ENCODE peak calls at places on chromosome 9, in ten cellular contexts. E, Y, G, N, D, O, Z, F, U and S are unnamed samples.

GRCh38 chr9:3963266-3964019 is 336.4 kb downstream of the GLIS3 start:
- DNase-seq in E (no peak), Y (peak), G (no peak), N (no peak), D (no peak), O (peak), Z (no peak), F (peak), U (no peak), S (peak)

GRCh38 chr9:16309350-16310271 is 560.9 kb downstream of the BNC2 start:
- DNase-seq in E (no peak), Y (peak), G (no peak), N (no peak), D (no peak), O (peak), Z (no peak), F (no peak), U (no peak), S (no peak)

GRCh38 chr9:111603041-111603440 is 3.6 kb upstream of the PTGR1 start:
- DNase-seq in E (no peak), Y (no peak), G (no peak), N (no peak), D (no peak), O (no peak), Z (no peak), F (no peak), U (no peak), S (no peak)

GRCh38 chr9:11206925-11207324 is 594.1 kb upstream of the PTPRD start:
- DNase-seq in E (no peak), Y (no peak), G (no peak), N (no peak), D (no peak), O (no peak), Z (no peak), F (no peak), U (no peak), S (no peak)

GRCh38 chr9:70324963-70325362 is 66.2 kb downstream of the SMC5 start:
- DNase-seq in E (no peak), Y (no peak), G (no peak), N (no peak), D (no peak), O (peak), Z (no peak), F (peak), U (no peak), S (no peak)

GRCh38 chr9:111762546-111762945 is 32.2 kb downstream of the SHOC1 start:
- DNase-seq in E (no peak), Y (no peak), G (no peak), N (no peak), D (no peak), O (no peak), Z (no peak), F (no peak), U (no peak), S (no peak)

GRCh38 chr9:33924978-33925797 is 108.2 kb downstream of the UBE2R2 start:
- DNase-seq in E (no peak), Y (peak), G (no peak), N (no peak), D (no peak), O (peak), Z (peak), F (peak), U (peak), S (peak)

GRCh38 chr9:91817493-91818225 is 132.4 kb downstream of the ROR2 start:
- DNase-seq in E (no peak), Y (no peak), G (no peak), N (no peak), D (no peak), O (peak), Z (no peak), F (peak), U (peak), S (no peak)

GRCh38 chr9:95880011-95880690 is 4.7 kb downstream of the ERCC6L2 start:
- DNase-seq in E (no peak), Y (no peak), G (no peak), N (no peak), D (no peak), O (peak), Z (no peak), F (peak), U (no peak), S (no peak)

GRCh38 chr9:116476935-116477381 is 210.1 kb upstream of the TRIM32 start:
- DNase-seq in E (no peak), Y (no peak), G (no peak), N (no peak), D (no peak), O (no peak), Z (no peak), F (no peak), U (peak), S (no peak)

GRCh38 chr9:77450093-77450475 is 198.0 kb downstream of the GNA14 start:
- DNase-seq in E (no peak), Y (no peak), G (no peak), N (no peak), D (no peak), O (no peak), Z (no peak), F (no peak), U (no peak), S (no peak)

GRCh38 chr9:129497064-129497836 is 123.7 kb downstream of the C9orf50 start:
- DNase-seq in E (no peak), Y (peak), G (no peak), N (no peak), D (no peak), O (peak), Z (peak), F (no peak), U (no peak), S (no peak)

GRCh38 chr9:127968046-127968445 is 12.7 kb downstream of the EEIG1 start:
- DNase-seq in E (no peak), Y (peak), G (no peak), N (peak), D (peak), O (peak), Z (no peak), F (peak), U (no peak), S (peak)

GRCh38 chr9:109150925-109151547 is 16.0 kb downstream of the FRRS1L start:
- DNase-seq in E (no peak), Y (peak), G (no peak), N (no peak), D (no peak), O (no peak), Z (no peak), F (no peak), U (no peak), S (no peak)

GRCh38 chr9:21591221-21592062 is 109.3 kb upstream of the IFNE start:
- DNase-seq in E (peak), Y (peak), G (no peak), N (peak), D (peak), O (peak), Z (no peak), F (peak), U (peak), S (no peak)

GRCh38 chr9:127538849-127539258 is 73.2 kb upstream of the STXBP1 start:
- DNase-seq in E (no peak), Y (no peak), G (no peak), N (no peak), D (no peak), O (peak), Z (no peak), F (peak), U (no peak), S (no peak)

GRCh38 chr9:113687680-113688371 is 188.3 kb upstream of the ZNF618 start:
- DNase-seq in E (no peak), Y (peak), G (no peak), N (no peak), D (no peak), O (no peak), Z (peak), F (no peak), U (peak), S (no peak)

GRCh38 chr9:69283003-69283402 is 42.0 kb upstream of the ENTREP1 start:
- DNase-seq in E (no peak), Y (no peak), G (no peak), N (no peak), D (no peak), O (no peak), Z (no peak), F (no peak), U (no peak), S (no peak)

GRCh38 chr9:19116391-19116790 is 10.9 kb downstream of the PLIN2 start:
- DNase-seq in E (no peak), Y (no peak), G (no peak), N (no peak), D (no peak), O (peak), Z (no peak), F (peak), U (no peak), S (no peak)

GRCh38 chr9:108271646-108272349 is 584.0 kb downstream of the ACTL7B start:
- DNase-seq in E (peak), Y (peak), G (peak), N (no peak), D (no peak), O (peak), Z (no peak), F (peak), U (peak), S (peak)

GRCh38 chr9:122777935-122778671 is 10.6 kb upstream of the OR5C1 start:
- DNase-seq in E (no peak), Y (no peak), G (no peak), N (no peak), D (no peak), O (peak), Z (no peak), F (peak), U (no peak), S (peak)

GRCh38 chr9:115267788-115268187 is 149.8 kb upstream of the TNC start:
- DNase-seq in E (no peak), Y (no peak), G (no peak), N (no peak), D (no peak), O (peak), Z (no peak), F (peak), U (no peak), S (no peak)

GRCh38 chr9:126347911-126348760 is 21.5 kb downstream of the MVB12B start:
- DNase-seq in E (peak), Y (no peak), G (no peak), N (no peak), D (no peak), O (no peak), Z (no peak), F (no peak), U (peak), S (no peak)

GRCh38 chr9:135214706-135215105 is 127.2 kb downstream of the OLFM1 start:
- DNase-seq in E (no peak), Y (no peak), G (no peak), N (no peak), D (no peak), O (no peak), Z (no peak), F (no peak), U (no peak), S (no peak)

GRCh38 chr9:136312436-136312835 is 8.5 kb upstream of the CCDC187 start:
- DNase-seq in E (no peak), Y (peak), G (no peak), N (peak), D (peak), O (peak), Z (peak), F (peak), U (no peak), S (peak)

GRCh38 chr9:82894961-82895902 is 167.7 kb downstream of the RASEF start:
- DNase-seq in E (no peak), Y (no peak), G (no peak), N (no peak), D (no peak), O (no peak), Z (peak), F (no peak), U (no peak), S (no peak)

GRCh38 chr9:86454701-86455402 is 100.6 kb upstream of the TUT7 start:
- DNase-seq in E (peak), Y (peak), G (peak), N (no peak), D (no peak), O (peak), Z (no peak), F (no peak), U (no peak), S (no peak)

GRCh38 chr9:97556721-97557605 is 55.5 kb downstream of the TMOD1 start:
- DNase-seq in E (no peak), Y (peak), G (no peak), N (no peak), D (no peak), O (no peak), Z (no peak), F (no peak), U (no peak), S (no peak)

GRCh38 chr9:30732060-30732459 is 1652.4 kb upstream of the ACO1 start:
- DNase-seq in E (no peak), Y (no peak), G (no peak), N (no peak), D (no peak), O (no peak), Z (no peak), F (no peak), U (peak), S (no peak)

GRCh38 chr9:84953797-84954695 is 284.5 kb downstream of the NTRK2 start:
- DNase-seq in E (peak), Y (peak), G (peak), N (peak), D (peak), O (peak), Z (peak), F (peak), U (peak), S (peak)

GRCh38 chr9:136536721-136537241 is 9.1 kb downstream of the NOTCH1 start:
- DNase-seq in E (no peak), Y (no peak), G (no peak), N (no peak), D (no peak), O (no peak), Z (no peak), F (no peak), U (no peak), S (no peak)

GRCh38 chr9:101354143-101354764 is 30.6 kb downstream of the BAAT start:
- DNase-seq in E (no peak), Y (no peak), G (no peak), N (no peak), D (no peak), O (peak), Z (no peak), F (peak), U (no peak), S (no peak)